ENCODE peak calls at places on chromosome 1, in nine cellular contexts. X is NCI-H510A treated with DMSO at 0.1 percent for 48 hours; O is lung; I is HEK293T; S is stimulated activated CD4-positive, alpha-beta T cell treated with anti-CD3 and anti-CD28 coated beads, Interleukin-4, amount 100 ng/mL, for 48 hours; G is non-pigmented ciliary epithelial cell; K is GM10248; L is SW480; E is transverse colon. B is an unnamed sample.

GRCh38 chr1:32718527-32718926 is 16.0 kb upstream of the SYNC start:
- DNase-seq in X (no peak), O (no peak), G (no peak), I (no peak), S (no peak), E (no peak), L (no peak), K (no peak), B (no peak)

GRCh38 chr1:150006881-150007401 is 3.6 kb downstream of the OTUD7B start:
- DNase-seq in S (no peak), E (no peak), K (no peak), O (no peak), X (no peak), I (no peak), L (no peak), G (peak; percentile 41), B (no peak)

GRCh38 chr1:218371927-218372672 is 27.0 kb downstream of the TGFB2 start:
- DNase-seq in S (no peak), X (peak; percentile 71), K (no peak), O (no peak), L (no peak), G (no peak), I (no peak), E (no peak), B (no peak)

GRCh38 chr1:94922756-94923465 is 4.0 kb downstream of the CNN3 start:
- DNase-seq in I (no peak), X (no peak), S (no peak), L (no peak), O (no peak), G (no peak), E (no peak), K (no peak), B (no peak)

GRCh38 chr1:205453466-205453865 is 2.4 kb downstream of the BLACAT1 start:
- DNase-seq in X (no peak), I (no peak), L (no peak), E (no peak), K (no peak), S (no peak), G (no peak), O (no peak), B (no peak)

GRCh38 chr1:111505641-111506119 is 2.2 kb upstream of the ADORA3 start:
- DNase-seq in X (no peak), S (no peak), I (no peak), E (peak; percentile 40), O (no peak), G (no peak), K (peak; percentile 67), L (no peak), B (no peak)

GRCh38 chr1:197688233-197688632 is 87.0 kb downstream of the DENND1B start:
- DNase-seq in K (no peak), O (no peak), L (no peak), I (no peak), E (no peak), X (no peak), G (no peak), S (no peak), B (no peak)

GRCh38 chr1:174005032-174005431 is 17.1 kb downstream of the RC3H1 start:
- DNase-seq in L (no peak), S (no peak), E (no peak), O (no peak), G (no peak), X (no peak), I (no peak), K (peak; percentile 67), B (peak; percentile 43)

GRCh38 chr1:23167353-23168078 is 1.1 kb downstream of the LUZP1 start:
- DNase-seq in K (peak; percentile 46), X (peak; percentile 20), E (peak; percentile 57), S (peak; percentile 15), I (peak; percentile 50), L (peak; percentile 29), O (peak; percentile 46), G (no peak), B (no peak)

GRCh38 chr1:223886516-223886921 is 40.8 kb upstream of the TP53BP2 start:
- DNase-seq in O (no peak), K (no peak), I (no peak), S (no peak), X (peak; percentile 22), G (no peak), L (peak; percentile 9), E (no peak), B (no peak)

GRCh38 chr1:230326971-230327891 is 98.9 kb downstream of the PGBD5 start:
- DNase-seq in L (no peak), G (no peak), K (no peak), E (no peak), O (no peak), X (no peak), I (no peak), S (no peak), B (no peak)